ENCODE peak calls at places on chromosomes 2 and 18, in six cellular contexts. One of them, this sample, is unnamed.

GRCh38 chr2:52220393-52220792 is 1188.5 kb upstream of the NRXN1 start:
- DNase-seq in IMR-90: no peak
- DNase-seq in H1: no peak
- DNase-seq in neuronal stem cell: no peak
- DNase-seq in H9: no peak
- DNase-seq in mesenchymal stem cell: no peak
- DNase-seq in this sample: no peak

GRCh38 chr2:191013876-191014652 is at the start of gene STAT1:
- DNase-seq in H1: no peak
- DNase-seq in mesenchymal stem cell: peak
- DNase-seq in IMR-90: peak
- DNase-seq in neuronal stem cell: peak
- DNase-seq in H9: peak
- DNase-seq in this sample: peak

GRCh38 chr2:191265311-191266170 is 20.3 kb downstream of the MYO1B start:
- DNase-seq in IMR-90: peak
- DNase-seq in mesenchymal stem cell: peak
- DNase-seq in H1: no peak
- DNase-seq in H9: no peak
- DNase-seq in neuronal stem cell: no peak
- DNase-seq in this sample: no peak

GRCh38 chr2:97997774-97998392 is 2.1 kb upstream of the TMEM131 start:
- DNase-seq in neuronal stem cell: no peak
- DNase-seq in H1: no peak
- DNase-seq in IMR-90: no peak
- DNase-seq in H9: no peak
- DNase-seq in mesenchymal stem cell: no peak
- DNase-seq in this sample: peak

GRCh38 chr2:232335859-232336215 is 42.7 kb upstream of the ALPP start:
- DNase-seq in H1: no peak
- DNase-seq in H9: peak
- DNase-seq in mesenchymal stem cell: no peak
- DNase-seq in IMR-90: no peak
- DNase-seq in neuronal stem cell: no peak
- DNase-seq in this sample: no peak

GRCh38 chr2:11750917-11751316 is 4.5 kb downstream of the LPIN1 start:
- DNase-seq in IMR-90: no peak
- DNase-seq in H1: no peak
- DNase-seq in neuronal stem cell: no peak
- DNase-seq in H9: no peak
- DNase-seq in mesenchymal stem cell: no peak
- DNase-seq in this sample: no peak

GRCh38 chr2:36356199-36356989 is 816 bp downstream of the CRIM1 start:
- DNase-seq in mesenchymal stem cell: peak
- DNase-seq in H9: no peak
- DNase-seq in IMR-90: peak
- DNase-seq in neuronal stem cell: peak
- DNase-seq in H1: no peak
- DNase-seq in this sample: no peak

GRCh38 chr2:9286553-9287399 is 80.2 kb downstream of the ASAP2 start:
- DNase-seq in H1: no peak
- DNase-seq in mesenchymal stem cell: no peak
- DNase-seq in neuronal stem cell: no peak
- DNase-seq in H9: no peak
- DNase-seq in IMR-90: peak
- DNase-seq in this sample: no peak

GRCh38 chr2:137172162-137172561 is 406.8 kb downstream of the THSD7B start:
- DNase-seq in H1: no peak
- DNase-seq in IMR-90: no peak
- DNase-seq in mesenchymal stem cell: no peak
- DNase-seq in H9: no peak
- DNase-seq in neuronal stem cell: no peak
- DNase-seq in this sample: peak

GRCh38 chr2:19425419-19425818 is 67.0 kb upstream of the OSR1 start:
- DNase-seq in H9: no peak
- DNase-seq in neuronal stem cell: no peak
- DNase-seq in H1: no peak
- DNase-seq in IMR-90: no peak
- DNase-seq in mesenchymal stem cell: no peak
- DNase-seq in this sample: no peak

GRCh38 chr2:20645301-20645701 is 5.6 kb downstream of the HS1BP3 start:
- DNase-seq in IMR-90: no peak
- DNase-seq in H1: no peak
- DNase-seq in H9: no peak
- DNase-seq in neuronal stem cell: no peak
- DNase-seq in mesenchymal stem cell: no peak
- DNase-seq in this sample: no peak

GRCh38 chr2:102796337-102796736 is 34.5 kb downstream of the TMEM182 start:
- DNase-seq in mesenchymal stem cell: no peak
- DNase-seq in neuronal stem cell: no peak
- DNase-seq in IMR-90: no peak
- DNase-seq in H1: no peak
- DNase-seq in H9: no peak
- DNase-seq in this sample: no peak

GRCh38 chr2:85728883-85729824 is 24.6 kb upstream of the ATOH8 start:
- DNase-seq in H9: peak
- DNase-seq in IMR-90: peak
- DNase-seq in neuronal stem cell: peak
- DNase-seq in H1: peak
- DNase-seq in mesenchymal stem cell: peak
- DNase-seq in this sample: peak

GRCh38 chr2:3099860-3100234 is 277.8 kb downstream of the EIPR1 start:
- DNase-seq in H9: no peak
- DNase-seq in IMR-90: no peak
- DNase-seq in H1: no peak
- DNase-seq in mesenchymal stem cell: no peak
- DNase-seq in neuronal stem cell: no peak
- DNase-seq in this sample: no peak

GRCh38 chr18:44725300-44726096 is 44.8 kb downstream of the SETBP1 start:
- DNase-seq in mesenchymal stem cell: peak
- DNase-seq in neuronal stem cell: no peak
- DNase-seq in IMR-90: peak
- DNase-seq in H1: no peak
- DNase-seq in H9: no peak
- DNase-seq in this sample: peak

GRCh38 chr2:153823880-153824279 is 47.8 kb upstream of the GALNT13 start:
- DNase-seq in neuronal stem cell: no peak
- DNase-seq in H9: no peak
- DNase-seq in H1: no peak
- DNase-seq in mesenchymal stem cell: peak
- DNase-seq in IMR-90: no peak
- DNase-seq in this sample: no peak

GRCh38 chr2:25606892-25607291 is 66.5 kb downstream of the DTNB start:
- DNase-seq in mesenchymal stem cell: peak
- DNase-seq in H1: no peak
- DNase-seq in IMR-90: peak
- DNase-seq in H9: no peak
- DNase-seq in neuronal stem cell: no peak
- DNase-seq in this sample: peak

GRCh38 chr2:207284556-207285450 is 119.1 kb upstream of the KLF7 start:
- DNase-seq in H9: no peak
- DNase-seq in H1: no peak
- DNase-seq in mesenchymal stem cell: peak
- DNase-seq in neuronal stem cell: no peak
- DNase-seq in IMR-90: peak
- DNase-seq in this sample: no peak

GRCh38 chr2:85430780-85431601 is 12.5 kb downstream of the SH2D6 start:
- DNase-seq in neuronal stem cell: peak
- DNase-seq in H1: no peak
- DNase-seq in IMR-90: no peak
- DNase-seq in mesenchymal stem cell: no peak
- DNase-seq in H9: peak
- DNase-seq in this sample: peak

GRCh38 chr2:44560352-44560751 is 198.6 kb downstream of the CAMKMT start:
- DNase-seq in H1: no peak
- DNase-seq in neuronal stem cell: no peak
- DNase-seq in H9: no peak
- DNase-seq in mesenchymal stem cell: no peak
- DNase-seq in IMR-90: no peak
- DNase-seq in this sample: no peak

GRCh38 chr2:112662702-112663101 is 17.0 kb downstream of the SLC20A1 start:
- DNase-seq in H1: no peak
- DNase-seq in IMR-90: no peak
- DNase-seq in mesenchymal stem cell: no peak
- DNase-seq in neuronal stem cell: no peak
- DNase-seq in H9: no peak
- DNase-seq in this sample: no peak

GRCh38 chr2:127194447-127194846 is 25.7 kb downstream of the CYP27C1 start:
- DNase-seq in H9: no peak
- DNase-seq in neuronal stem cell: no peak
- DNase-seq in mesenchymal stem cell: no peak
- DNase-seq in H1: no peak
- DNase-seq in IMR-90: no peak
- DNase-seq in this sample: no peak

GRCh38 chr2:48189552-48190228 is 283.4 kb upstream of the FBXO11 start:
- DNase-seq in H9: no peak
- DNase-seq in H1: no peak
- DNase-seq in mesenchymal stem cell: no peak
- DNase-seq in neuronal stem cell: no peak
- DNase-seq in IMR-90: no peak
- DNase-seq in this sample: no peak

GRCh38 chr2:221255862-221256261 is 316.2 kb downstream of the EPHA4 start:
- DNase-seq in mesenchymal stem cell: no peak
- DNase-seq in H9: peak
- DNase-seq in neuronal stem cell: peak
- DNase-seq in H1: no peak
- DNase-seq in IMR-90: no peak
- DNase-seq in this sample: peak

GRCh38 chr2:48514591-48514990 is 15.4 kb upstream of the STON1 start:
- DNase-seq in mesenchymal stem cell: no peak
- DNase-seq in H9: no peak
- DNase-seq in neuronal stem cell: no peak
- DNase-seq in IMR-90: peak
- DNase-seq in H1: no peak
- DNase-seq in this sample: no peak

DNA sequence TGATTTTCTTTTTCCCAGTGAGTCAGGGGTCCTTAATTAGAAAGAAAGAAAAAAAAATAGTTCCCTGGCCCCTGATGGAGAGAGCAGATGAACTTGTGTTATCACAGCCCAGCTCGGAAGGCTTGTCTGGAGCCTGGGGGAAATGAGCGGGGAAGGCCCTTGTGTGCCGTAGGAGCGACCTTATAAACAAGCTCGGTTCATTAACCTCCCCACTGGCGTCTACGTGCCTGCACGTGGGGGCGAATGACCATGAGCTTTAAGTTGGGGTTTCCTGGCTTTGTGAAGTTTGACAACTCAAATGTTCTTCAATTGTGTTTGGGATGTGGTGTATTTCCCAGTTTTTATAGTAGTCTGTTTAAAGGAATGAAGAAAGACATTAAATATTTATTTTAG is 69.5 kb downstream of the EPAS1 start:
- DNase-seq in mesenchymal stem cell: no peak
- DNase-seq in IMR-90: no peak
- DNase-seq in H9: no peak
- DNase-seq in neuronal stem cell: no peak
- DNase-seq in H1: no peak
- DNase-seq in this sample: no peak
- H2BK15ac ChIP-seq in mesenchymal stem cell: no peak
- H2BK15ac ChIP-seq in IMR-90: no peak
- H2BK15ac ChIP-seq in H9: no peak
- H2BK15ac ChIP-seq in neuronal stem cell: no peak
- H2BK15ac ChIP-seq in H1: no peak
- H2BK15ac ChIP-seq in this sample: no peak

GRCh38 chr2:99600929-99601680 is 111.3 kb upstream of the REV1 start:
- DNase-seq in IMR-90: peak
- DNase-seq in mesenchymal stem cell: peak
- DNase-seq in H9: peak
- DNase-seq in neuronal stem cell: no peak
- DNase-seq in H1: no peak
- DNase-seq in this sample: no peak
- H2BK15ac ChIP-seq in IMR-90: peak
- H2BK15ac ChIP-seq in mesenchymal stem cell: no peak
- H2BK15ac ChIP-seq in H9: no peak
- H2BK15ac ChIP-seq in neuronal stem cell: no peak
- H2BK15ac ChIP-seq in H1: no peak
- H2BK15ac ChIP-seq in this sample: no peak

GRCh38 chr2:41784496-41784895 is 263.3 kb upstream of the PKDCC start:
- DNase-seq in H1: no peak
- DNase-seq in H9: peak
- DNase-seq in neuronal stem cell: no peak
- DNase-seq in IMR-90: no peak
- DNase-seq in mesenchymal stem cell: no peak
- DNase-seq in this sample: no peak

GRCh38 chr2:41781082-41781481 is 266.7 kb upstream of the PKDCC start:
- DNase-seq in mesenchymal stem cell: no peak
- DNase-seq in IMR-90: no peak
- DNase-seq in neuronal stem cell: no peak
- DNase-seq in H1: no peak
- DNase-seq in H9: no peak
- DNase-seq in this sample: peak

GRCh38 chr2:41775381-41776025 is 272.3 kb upstream of the PKDCC start:
- DNase-seq in mesenchymal stem cell: no peak
- DNase-seq in H1: no peak
- DNase-seq in IMR-90: no peak
- DNase-seq in H9: no peak
- DNase-seq in neuronal stem cell: no peak
- DNase-seq in this sample: no peak

GRCh38 chr2:41782306-41783158 is 265.3 kb upstream of the PKDCC start:
- DNase-seq in IMR-90: peak
- DNase-seq in H9: no peak
- DNase-seq in neuronal stem cell: peak
- DNase-seq in H1: no peak
- DNase-seq in mesenchymal stem cell: peak
- DNase-seq in this sample: peak

DNA sequence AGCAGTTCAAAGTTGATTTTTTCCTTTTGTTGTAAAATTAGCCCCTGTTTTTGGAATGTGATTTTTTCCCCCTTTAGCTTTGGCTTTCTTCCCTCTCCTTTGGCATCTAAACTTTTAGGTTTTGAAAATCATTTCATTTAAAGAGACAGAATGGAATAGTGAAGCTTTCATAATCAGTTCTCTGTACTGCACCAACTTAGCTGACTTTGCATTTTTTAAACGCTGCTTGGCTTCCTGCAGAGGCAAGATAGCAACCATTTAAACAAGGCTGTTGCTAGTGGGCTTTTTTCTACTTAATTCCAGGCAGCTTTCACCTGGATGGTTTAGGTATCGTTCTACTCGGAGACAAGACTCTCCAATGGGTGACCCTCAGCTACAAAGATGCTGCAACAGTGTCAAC is 267.9 kb upstream of the PKDCC start:
- DNase-seq in IMR-90: no peak
- DNase-seq in neuronal stem cell: no peak
- DNase-seq in H1: no peak
- DNase-seq in mesenchymal stem cell: no peak
- DNase-seq in H9: no peak
- DNase-seq in this sample: no peak
- H2BK15ac ChIP-seq in IMR-90: no peak
- H2BK15ac ChIP-seq in neuronal stem cell: no peak
- H2BK15ac ChIP-seq in H1: no peak
- H2BK15ac ChIP-seq in mesenchymal stem cell: no peak
- H2BK15ac ChIP-seq in H9: no peak
- H2BK15ac ChIP-seq in this sample: no peak

DNA sequence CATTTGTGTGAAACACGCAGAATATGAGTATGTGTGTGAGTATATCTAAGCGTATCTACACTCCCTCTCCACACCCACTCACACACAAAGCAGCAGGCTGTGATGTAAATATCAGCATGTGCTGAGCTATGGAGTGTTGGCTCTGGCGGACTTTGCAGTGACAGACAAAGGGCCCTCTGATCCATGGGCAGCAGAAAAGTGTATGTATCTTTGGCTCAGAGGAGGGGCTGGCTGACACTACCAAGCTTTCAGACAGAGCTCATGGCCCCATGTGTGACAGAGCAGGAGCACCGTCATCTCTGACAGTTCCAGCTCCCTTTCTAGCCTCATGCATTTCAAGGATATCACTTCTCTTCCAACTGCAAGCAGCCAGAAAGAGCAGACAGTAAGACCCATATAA is 57.2 kb upstream of the ASB18 start:
- DNase-seq in mesenchymal stem cell: no peak
- DNase-seq in H1: no peak
- DNase-seq in IMR-90: no peak
- DNase-seq in H9: no peak
- DNase-seq in neuronal stem cell: no peak
- DNase-seq in this sample: no peak
- H2BK15ac ChIP-seq in mesenchymal stem cell: no peak
- H2BK15ac ChIP-seq in H1: no peak
- H2BK15ac ChIP-seq in IMR-90: no peak
- H2BK15ac ChIP-seq in H9: no peak
- H2BK15ac ChIP-seq in neuronal stem cell: no peak
- H2BK15ac ChIP-seq in this sample: no peak

This sample was measured in mesendoderm.